ENCODE peak calls at places on chromosome 6, in six cellular contexts. W is HFFc6, R is AG04450, A is NCI-H2081, S is foreskin fibroblast, Y is endothelial cell. M is an unnamed sample.

GRCh38 chr6:163529605-163530004 is 115.1 kb downstream of the QKI start:
- DNase-seq in R (peak), W (peak), A (no peak), Y (no peak), S (peak), M (no peak)

GRCh38 chr6:137102851-137103492 is 58.2 kb upstream of the IL20RA start:
- DNase-seq in Y (no peak), A (no peak), W (no peak), R (no peak), S (no peak), M (no peak)

GRCh38 chr6:164749126-164749758 is 560.2 kb downstream of the C6orf118 start:
- DNase-seq in W (no peak), R (no peak), Y (no peak), S (no peak), A (peak), M (no peak)

GRCh38 chr6:1263039-1263849 is 48.7 kb upstream of the FOXQ1 start:
- DNase-seq in A (no peak), R (no peak), W (peak), Y (no peak), S (no peak), M (no peak)

GRCh38 chr6:146819596-146820320 is 221.0 kb downstream of the ADGB start:
- DNase-seq in Y (no peak), A (no peak), R (no peak), W (no peak), S (no peak), M (no peak)

GRCh38 chr6:157535354-157536217 is 154.6 kb downstream of the ZDHHC14 start:
- DNase-seq in A (no peak), W (peak), Y (no peak), S (peak), R (no peak), M (no peak)

GRCh38 chr6:93407186-93407585 is 12.2 kb downstream of the EPHA7 start:
- DNase-seq in R (no peak), Y (no peak), W (no peak), A (peak), S (no peak), M (no peak)

GRCh38 chr6:113644861-113645575 is 212.1 kb upstream of the MARCKS start:
- DNase-seq in S (peak), Y (no peak), R (peak), W (peak), A (no peak), M (no peak)

GRCh38 chr6:118283759-118284158 is 264.3 kb upstream of the PLN start:
- DNase-seq in W (peak), R (peak), A (peak), S (peak), Y (peak), M (no peak)

GRCh38 chr6:27726620-27727023 is 185.6 kb downstream of the OR2B2 start:
- DNase-seq in Y (no peak), A (no peak), W (peak), R (no peak), S (no peak), M (no peak)

GRCh38 chr6:104396077-104396476 is 463.6 kb downstream of the HACE1 start:
- DNase-seq in S (no peak), Y (no peak), A (no peak), W (no peak), R (no peak), M (no peak)

M was measured in brain pericyte.